ENCODE peak calls at places on chromosomes 12 and 14, in six cellular contexts. V is stimulated activated CD4-positive, alpha-beta T cell treated with anti-CD3 and anti-CD28 coated beads, Interleukin-15, amount 100 ng/mL, for 1 hour; S is stomach; X is D341Med; T is psoas muscle; C is AG10803. O is an unnamed sample.

GRCh38 chr12:128449146-128449894 is 182.3 kb downstream of the TMEM132C start:
- DNase-seq in C (no peak), T (no peak), X (peak), S (no peak), V (no peak), O (no peak)

GRCh38 chr12:114400395-114400794 is 5.5 kb downstream of the TBX5 start:
- DNase-seq in S (no peak), V (no peak), X (no peak), T (no peak), C (no peak), O (no peak)

GRCh38 chr14:80664576-80664975 is 277.0 kb downstream of the CEP128 start:
- DNase-seq in V (no peak), T (no peak), C (no peak), S (no peak), X (no peak), O (no peak)

GRCh38 chr12:131104464-131105350 is 151.0 kb downstream of the ADGRD1 start:
- DNase-seq in V (peak), X (peak), C (peak), T (peak), S (peak), O (peak)

GRCh38 chr12:59742831-59743230 is 147.0 kb downstream of the SLC16A7 start:
- DNase-seq in X (no peak), S (no peak), T (no peak), V (no peak), C (peak), O (no peak)

GRCh38 chr14:88590173-88590572 is 27.3 kb downstream of the ZC3H14 start:
- DNase-seq in T (no peak), C (no peak), S (no peak), X (peak), V (no peak), O (no peak)

GRCh38 chr14:33949051-33950037 is 1.5 kb downstream of the EGLN3 start:
- DNase-seq in S (no peak), X (no peak), T (no peak), V (no peak), C (no peak), O (no peak)

GRCh38 chr14:29240046-29240445 is 473.5 kb downstream of the FOXG1 start:
- DNase-seq in S (no peak), X (no peak), V (no peak), T (no peak), C (peak), O (no peak)

GRCh38 chr12:74337951-74338350 is 199.7 kb upstream of the ATXN7L3B start:
- DNase-seq in C (no peak), T (no peak), X (no peak), S (no peak), V (no peak), O (no peak)

GRCh38 chr14:69500096-69500495 is 15.6 kb downstream of the PLEKHD1 start:
- DNase-seq in C (no peak), V (no peak), T (no peak), X (peak), S (no peak), O (no peak)

GRCh38 chr12:117027251-117028086 is 71.7 kb downstream of the TESC start:
- DNase-seq in S (peak), V (no peak), X (no peak), T (no peak), C (no peak), O (no peak)

GRCh38 chr12:52279683-52280318 is 5.4 kb downstream of the KRT86 start:
- DNase-seq in S (peak), V (no peak), T (no peak), C (peak), X (no peak), O (no peak)

GRCh38 chr12:14643247-14643646 is 53.2 kb downstream of the GUCY2C start:
- DNase-seq in S (no peak), C (no peak), X (no peak), T (no peak), V (no peak), O (no peak)

GRCh38 chr14:21924479-21924878 is 250.9 kb upstream of the OR4E1 start:
- DNase-seq in T (no peak), C (no peak), V (no peak), S (no peak), X (no peak), O (no peak)

GRCh38 chr14:23551266-23552028 is at the start of gene ZFHX2:
- DNase-seq in X (peak), C (peak), S (peak), V (peak), T (peak), O (peak)

GRCh38 chr14:63205850-63206249 is 1.6 kb downstream of the RHOJ start:
- DNase-seq in S (no peak), T (no peak), C (no peak), X (no peak), V (no peak), O (no peak)

GRCh38 chr12:27161458-27162228 is 79.3 kb upstream of the C12orf71 start:
- DNase-seq in X (no peak), T (no peak), C (no peak), V (no peak), S (no peak), O (no peak)

GRCh38 chr12:32298917-32299316 is 100.4 kb upstream of the FGD4 start:
- DNase-seq in T (no peak), X (no peak), C (peak), V (no peak), S (no peak), O (no peak)

GRCh38 chr12:106978035-106978800 is 8.7 kb downstream of the MTERF2 start:
- DNase-seq in X (no peak), C (peak), V (no peak), S (peak), T (peak), O (no peak)

GRCh38 chr14:23430733-23431105 is 4.7 kb downstream of the MYH7 start:
- DNase-seq in C (peak), V (no peak), T (no peak), S (no peak), X (no peak), O (no peak)

GRCh38 chr12:88897723-88898122 is 317.5 kb upstream of the KITLG start:
- DNase-seq in C (no peak), V (no peak), X (no peak), S (no peak), T (no peak), O (no peak)

GRCh38 chr12:89733579-89734201 is 25.1 kb upstream of the ATP2B1 start:
- DNase-seq in T (no peak), S (no peak), V (no peak), C (peak), X (no peak), O (no peak)

GRCh38 chr12:1837541-1838206 is 17.3 kb downstream of the LRTM2 start:
- DNase-seq in C (peak), T (no peak), V (no peak), S (no peak), X (no peak), O (no peak)

GRCh38 chr12:92784356-92784755 is 81.6 kb downstream of the PLEKHG7 start:
- DNase-seq in V (no peak), C (peak), S (no peak), X (no peak), T (no peak), O (no peak)

GRCh38 chr14:54610051-54610977 is 43.4 kb downstream of the SAMD4A start:
- DNase-seq in X (no peak), S (no peak), V (no peak), T (no peak), C (peak), O (no peak)

GRCh38 chr14:73477618-73478266 is 13.0 kb upstream of the RIOX1 start:
- DNase-seq in X (no peak), C (peak), V (no peak), S (no peak), T (no peak), O (no peak)

GRCh38 chr14:101150010-101150409 is 246.5 kb upstream of the RTL1 start:
- DNase-seq in T (no peak), X (no peak), C (no peak), V (no peak), S (no peak), O (no peak)

GRCh38 chr14:93970967-93971634 is 5.3 kb downstream of the ASB2 start:
- DNase-seq in V (peak), X (no peak), C (no peak), S (peak), T (no peak), O (peak)

GRCh38 chr12:95413576-95413975 is 60.4 kb upstream of the METAP2 start:
- DNase-seq in T (no peak), S (no peak), X (no peak), V (no peak), C (peak), O (no peak)

GRCh38 chr12:120007272-120007671 is 18.2 kb downstream of the BICDL1 start:
- DNase-seq in C (no peak), S (no peak), X (no peak), T (no peak), V (peak), O (no peak)

GRCh38 chr12:94146166-94146565 is 2.2 kb upstream of the PLXNC1 start:
- DNase-seq in S (no peak), C (no peak), V (no peak), T (no peak), X (no peak), O (no peak)

GRCh38 chr14:47270715-47271114 is 404.7 kb downstream of the MDGA2 start:
- DNase-seq in T (no peak), V (no peak), X (no peak), C (no peak), S (no peak), O (no peak)

GRCh38 chr14:24378981-24379906 is 11.3 kb downstream of the NFATC4 start:
- DNase-seq in V (no peak), T (no peak), X (no peak), C (no peak), S (no peak), O (no peak)

GRCh38 chr12:114288071-114288470 is 117.9 kb downstream of the TBX5 start:
- DNase-seq in C (peak), X (no peak), S (no peak), T (no peak), V (no peak), O (no peak)

GRCh38 chr14:100070310-100070709 is 5.1 kb downstream of the EVL start:
- DNase-seq in C (no peak), T (no peak), X (no peak), S (no peak), V (no peak), O (no peak)

GRCh38 chr14:65229431-65230286 is 127.3 kb upstream of the MAX start:
- DNase-seq in S (peak), T (peak), C (peak), V (no peak), X (no peak), O (no peak)

GRCh38 chr14:65910108-65910507 is 497.6 kb downstream of the FUT8 start:
- DNase-seq in T (no peak), C (peak), S (no peak), V (no peak), X (no peak), O (no peak)

GRCh38 chr12:127174881-127175280 is 1092.1 kb upstream of the TMEM132C start:
- DNase-seq in C (peak), T (no peak), S (no peak), V (no peak), X (no peak), O (no peak)

GRCh38 chr12:131830335-131831020 is 2.3 kb downstream of the MMP17 start:
- DNase-seq in S (peak), X (peak), V (no peak), T (peak), C (peak), O (peak)

GRCh38 chr12:107472308-107472707 is 213.3 kb upstream of the PWP1 start:
- DNase-seq in C (no peak), X (no peak), V (no peak), T (no peak), S (no peak), O (no peak)